ENCODE peak calls at places on chromosome 19, in ten cellular contexts. F, X, Q, L, A, M, Z, G, T and B are unnamed samples. For H3K4me1, the result is how much of the 10 kb centered on the place peaks cover.

GRCh38 chr19:19155495-19156219 is 14.4 kb downstream of the MEF2B start:
- DNase-seq in Q (no peak), L (no peak), M (no peak), X (no peak), A (no peak), F (no peak), T (no peak), Z (no peak), G (no peak), B (no peak)

GRCh38 chr19:32630338-32630737 is 44.6 kb downstream of the ANKRD27 start:
- DNase-seq in Q (no peak), Z (no peak), T (no peak), M (no peak), A (no peak), L (no peak), F (no peak), X (no peak), G (no peak), B (no peak)

GRCh38 chr19:14871619-14872230 is 14.2 kb downstream of the OR7A17 start:
- DNase-seq in G (no peak), Q (peak), L (no peak), A (no peak), F (no peak), X (no peak), Z (peak), T (no peak), M (no peak), B (no peak)

GRCh38 chr19:13076320-13076719 is 26.3 kb downstream of the LYL1 start:
- DNase-seq in X (no peak), Q (no peak), T (no peak), Z (no peak), M (no peak), F (no peak), G (no peak), L (no peak), A (no peak), B (no peak)

GRCh38 chr19:42343344-42344110 is 18.1 kb downstream of the MEGF8 start:
- DNase-seq in M (no peak), Q (no peak), A (no peak), L (no peak), X (no peak), F (no peak), G (no peak), T (no peak), Z (no peak), B (no peak)

GRCh38 chr19:21603431-21604153 is 98.2 kb downstream of the ZNF429 start:
- DNase-seq in Z (no peak), G (no peak), X (no peak), M (no peak), Q (no peak), L (no peak), F (no peak), T (no peak), A (no peak), B (no peak)

GRCh38 chr19:38251564-38252051 is 4.6 kb downstream of the PPP1R14A start:
- DNase-seq in L (peak), M (peak), X (no peak), Z (peak), T (no peak), G (no peak), F (peak), A (no peak), Q (peak), B (no peak)

GRCh38 chr19:33434090-33434885 is 60.8 kb downstream of the CEBPG start:
- DNase-seq in Z (no peak), A (no peak), M (no peak), F (no peak), Q (no peak), G (no peak), L (no peak), X (no peak), T (no peak), B (peak)

GRCh38 chr19:42412661-42413076 is 14.5 kb downstream of the LIPE start:
- DNase-seq in X (no peak), F (no peak), Z (no peak), Q (no peak), L (no peak), T (no peak), G (no peak), A (no peak), M (no peak), B (no peak)

GRCh38 chr19:14450168-14450874 is 17.2 kb downstream of the PKN1 start:
- DNase-seq in A (peak), T (peak), Z (no peak), L (no peak), F (no peak), Q (peak), M (no peak), G (peak), X (no peak), B (peak)

GRCh38 chr19:33063356-33064116 is 1.2 kb downstream of the RHPN2 start:
- DNase-seq in L (no peak), M (peak), X (peak), T (peak), F (peak), Z (peak), A (peak), Q (peak), G (no peak), B (no peak)

GRCh38 chr19:8214802-8215201 is 5.6 kb downstream of the CERS4 start:
- DNase-seq in F (no peak), X (no peak), Q (no peak), G (no peak), M (no peak), T (no peak), Z (peak), A (no peak), L (no peak), B (no peak)

GRCh38 chr19:15101479-15102082 is 5.6 kb upstream of the SYDE1 start:
- DNase-seq in G (peak), M (no peak), A (peak), F (no peak), Z (peak), L (peak), T (peak), Q (peak), X (peak), B (no peak)

GRCh38 chr19:10417598-10418280 is 2.6 kb upstream of the PDE4A start:
- DNase-seq in F (no peak), T (no peak), L (no peak), X (no peak), Z (no peak), A (no peak), M (no peak), Q (no peak), G (no peak), B (no peak)
- H3K4me1 ChIP-seq in F (under half), T (under half), L (under half), X (under half), Z (under half), A (under half), M (under half), Q (under half), G (half or more), B (under half)

GRCh38 chr19:5624154-5624663 is 1.3 kb downstream of the SAFB start:
- DNase-seq in Q (peak), Z (peak), X (peak), G (no peak), F (peak), A (peak), T (peak), M (peak), L (peak), B (peak)

GRCh38 chr19:5623397-5624153 is 692 bp downstream of the SAFB start:
- DNase-seq in L (no peak), A (peak), M (peak), Z (no peak), F (peak), X (no peak), G (no peak), Q (peak), T (peak), B (no peak)

GRCh38 chr19:5627395-5627904 is 4.6 kb downstream of the SAFB start:
- DNase-seq in L (peak), M (peak), X (peak), A (peak), Z (no peak), T (peak), G (no peak), Q (no peak), F (peak), B (no peak)

GRCh38 chr19:5624741-5625140 is 1.9 kb downstream of the SAFB start:
- DNase-seq in Q (no peak), X (no peak), L (no peak), F (no peak), A (no peak), Z (no peak), M (no peak), T (no peak), G (no peak), B (no peak)

GRCh38 chr19:5625641-5626040 is 2.8 kb downstream of the SAFB start:
- DNase-seq in L (no peak), F (no peak), X (no peak), M (no peak), Z (no peak), A (no peak), G (no peak), T (no peak), Q (no peak), B (no peak)
- H3K4me1 ChIP-seq in L (half or more), F (under half), X (half or more), M (under half), Z (under half), A (under half), G (half or more), T (half or more), Q (under half), B (under half)

DNA sequence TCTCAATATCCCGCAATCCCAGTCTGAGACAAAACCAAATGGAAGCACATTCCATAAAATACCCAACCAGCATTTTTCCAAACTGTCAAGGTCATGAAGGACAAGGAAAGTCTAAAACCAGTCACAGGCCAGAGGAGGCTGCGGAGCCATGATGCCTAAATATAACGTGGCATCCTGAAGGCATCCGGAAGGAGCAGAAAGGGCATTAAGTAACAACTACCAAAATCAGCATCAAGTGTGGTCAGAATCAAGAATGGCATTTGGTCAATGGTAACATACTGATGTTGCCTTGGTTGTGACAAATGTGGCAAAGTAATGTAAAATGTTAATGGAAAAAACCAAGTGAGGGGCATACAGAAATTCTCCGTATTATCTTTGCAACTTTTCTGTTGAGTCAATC is 3.5 kb upstream of the ATF5 start:
- DNase-seq in A (no peak), T (no peak), G (no peak), X (no peak), L (no peak), Z (no peak), M (no peak), F (no peak), Q (no peak), B (no peak)
- H3K4me1 ChIP-seq in A (under half), T (under half), G (under half), X (under half), L (under half), Z (under half), M (under half), F (under half), Q (under half), B (under half)

GRCh38 chr19:1253514-1254080 is 5.2 kb downstream of the MIDN start:
- DNase-seq in Q (peak), G (no peak), A (peak), M (no peak), L (no peak), F (no peak), Z (no peak), T (no peak), X (no peak), B (peak)
- H3K4me1 ChIP-seq in Q (under half), G (half or more), A (under half), M (under half), L (half or more), F (under half), Z (under half), T (half or more), X (half or more), B (under half)

GRCh38 chr19:45136507-45137178 is 24.1 kb downstream of the NKPD1 start:
- DNase-seq in T (no peak), Z (no peak), M (no peak), G (no peak), F (no peak), L (no peak), X (no peak), Q (no peak), A (no peak), B (no peak)
- H3K4me1 ChIP-seq in T (under half), Z (under half), M (under half), G (under half), F (under half), L (under half), X (under half), Q (under half), A (under half), B (under half)

GRCh38 chr19:1859319-1859718 is 4.1 kb downstream of the KLF16 start:
- DNase-seq in G (no peak), F (no peak), A (no peak), Z (no peak), L (no peak), Q (peak), X (no peak), M (no peak), T (no peak), B (no peak)

GRCh38 chr19:1856345-1856697 is 7.1 kb downstream of the KLF16 start:
- DNase-seq in T (no peak), A (no peak), F (no peak), L (no peak), Z (no peak), Q (no peak), M (no peak), G (no peak), X (no peak), B (no peak)

GRCh38 chr19:1856698-1857603 is 6.4 kb downstream of the KLF16 start:
- DNase-seq in A (peak), M (peak), Z (peak), X (peak), Q (peak), F (peak), G (no peak), T (peak), L (peak), B (no peak)

GRCh38 chr19:1858412-1859081 is 4.8 kb downstream of the KLF16 start:
- DNase-seq in T (no peak), A (no peak), X (no peak), M (no peak), G (no peak), Q (no peak), L (no peak), Z (no peak), F (no peak), B (no peak)

DNA sequence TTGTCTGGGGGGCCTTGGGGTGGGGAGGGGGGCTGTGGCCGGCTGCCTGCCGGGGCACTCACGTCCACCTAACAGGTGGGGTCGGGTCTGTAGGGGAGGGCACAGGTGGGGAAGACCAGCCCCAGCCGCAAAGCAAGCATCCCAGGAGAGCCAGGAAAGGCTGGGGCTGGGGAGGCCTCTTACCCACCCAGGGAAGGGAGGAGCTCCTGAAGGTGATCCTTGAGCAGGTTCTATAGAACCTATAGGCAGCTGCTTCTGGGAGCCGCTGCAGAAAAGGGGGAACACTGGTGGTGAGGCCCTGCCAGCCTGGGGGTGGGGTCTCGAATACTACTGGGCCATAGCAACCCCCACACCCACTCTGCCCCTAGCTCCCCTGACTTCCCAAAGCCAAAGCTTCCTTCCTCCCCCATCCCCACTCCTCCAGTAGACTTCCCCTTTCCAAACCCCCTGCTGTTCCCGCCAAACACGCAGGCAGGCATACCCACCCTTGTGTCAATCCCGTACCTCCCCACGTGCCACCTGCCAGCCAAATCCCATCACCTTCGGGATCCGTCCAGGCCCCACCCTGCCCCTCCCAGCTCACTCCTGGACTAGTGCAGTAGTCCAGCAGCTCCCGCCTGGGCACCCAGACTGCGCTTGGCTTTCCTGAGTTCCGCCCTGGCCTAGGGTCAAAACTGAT is 5.6 kb downstream of the KLF16 start:
- DNase-seq in Z (no peak), X (peak), T (peak), A (peak), M (no peak), L (no peak), F (no peak), G (no peak), Q (peak), B (no peak)
- H3K4me1 ChIP-seq in Z (half or more), X (half or more), T (half or more), A (half or more), M (under half), L (half or more), F (under half), G (half or more), Q (under half), B (under half)